ENCODE peak calls at places on chromosome 14, in four cellular contexts. One of them, this sample, is unnamed.
A peak's percentile ranks its signal among the peaks of the same experiment; 100 is the strongest.

GRCh38 chr14:44657688-44658388 is 150.8 kb upstream of the FSCB start:
- DNase-seq in mammary epithelial cell: peak; percentile 1
- DNase-seq in suprapubic skin: no peak
- DNase-seq in esophagus squamous epithelium: no peak
- DNase-seq in this sample: no peak

GRCh38 chr14:65750906-65751305 is 338.4 kb downstream of the FUT8 start:
- DNase-seq in mammary epithelial cell: no peak
- DNase-seq in suprapubic skin: no peak
- DNase-seq in esophagus squamous epithelium: no peak
- DNase-seq in this sample: no peak

GRCh38 chr14:104435147-104436046 is 144.2 kb upstream of the C14orf180 start:
- DNase-seq in mammary epithelial cell: no peak
- DNase-seq in suprapubic skin: peak; percentile 75
- DNase-seq in esophagus squamous epithelium: no peak
- DNase-seq in this sample: no peak

GRCh38 chr14:22918519-22918808 is 485 bp downstream of the RBM23 start:
- DNase-seq in mammary epithelial cell: peak; percentile 30
- DNase-seq in suprapubic skin: no peak
- DNase-seq in esophagus squamous epithelium: no peak
- DNase-seq in this sample: no peak

GRCh38 chr14:68099348-68100045 is 279.9 kb downstream of the RAD51B start:
- DNase-seq in mammary epithelial cell: no peak
- DNase-seq in suprapubic skin: no peak
- DNase-seq in esophagus squamous epithelium: no peak
- DNase-seq in this sample: no peak

GRCh38 chr14:100803694-100804075 is 22.2 kb upstream of the MEG3 start:
- DNase-seq in mammary epithelial cell: no peak
- DNase-seq in suprapubic skin: no peak
- DNase-seq in esophagus squamous epithelium: no peak
- DNase-seq in this sample: no peak

GRCh38 chr14:24232645-24233537 is at the start of gene GMPR2:
- DNase-seq in mammary epithelial cell: no peak
- DNase-seq in suprapubic skin: no peak
- DNase-seq in esophagus squamous epithelium: no peak
- DNase-seq in this sample: peak; percentile 58

GRCh38 chr14:104171029-104171697 is 32.8 kb downstream of the KIF26A start:
- DNase-seq in mammary epithelial cell: peak; percentile 35
- DNase-seq in suprapubic skin: no peak
- DNase-seq in esophagus squamous epithelium: no peak
- DNase-seq in this sample: no peak

GRCh38 chr14:76272349-76272748 is 103.6 kb upstream of the ESRRB start:
- DNase-seq in mammary epithelial cell: no peak
- DNase-seq in suprapubic skin: no peak
- DNase-seq in esophagus squamous epithelium: no peak
- DNase-seq in this sample: no peak

GRCh38 chr14:77268989-77269595 is 1.9 kb downstream of the NGB start:
- DNase-seq in mammary epithelial cell: peak; percentile 72
- DNase-seq in suprapubic skin: no peak
- DNase-seq in esophagus squamous epithelium: no peak
- DNase-seq in this sample: no peak

GRCh38 chr14:74014299-74014698 is 4.8 kb downstream of the ENTPD5 start:
- DNase-seq in mammary epithelial cell: no peak
- DNase-seq in suprapubic skin: no peak
- DNase-seq in esophagus squamous epithelium: no peak
- DNase-seq in this sample: no peak

GRCh38 chr14:47675239-47675488 is 241 bp downstream of the MDGA2 start:
- DNase-seq in mammary epithelial cell: peak; percentile 0
- DNase-seq in suprapubic skin: no peak
- DNase-seq in esophagus squamous epithelium: no peak
- DNase-seq in this sample: no peak

GRCh38 chr14:62592877-62593276 is 452.4 kb downstream of the KCNH5 start:
- DNase-seq in mammary epithelial cell: peak; percentile 62
- DNase-seq in suprapubic skin: no peak
- DNase-seq in esophagus squamous epithelium: no peak
- DNase-seq in this sample: no peak

GRCh38 chr14:51716610-51717009 is 64.9 kb downstream of the FRMD6 start:
- DNase-seq in mammary epithelial cell: peak; percentile 48
- DNase-seq in suprapubic skin: no peak
- DNase-seq in esophagus squamous epithelium: no peak
- DNase-seq in this sample: no peak

GRCh38 chr14:90970167-90970600 is 90.3 kb downstream of the RPS6KA5 start:
- DNase-seq in mammary epithelial cell: peak; percentile 50
- DNase-seq in suprapubic skin: no peak
- DNase-seq in esophagus squamous epithelium: no peak
- DNase-seq in this sample: no peak

GRCh38 chr14:24277606-24278321 is 6.4 kb upstream of the RABGGTA start:
- DNase-seq in mammary epithelial cell: no peak
- DNase-seq in suprapubic skin: no peak
- DNase-seq in esophagus squamous epithelium: no peak
- DNase-seq in this sample: no peak

GRCh38 chr14:58738189-58738836 is 100.6 kb downstream of the DACT1 start:
- DNase-seq in mammary epithelial cell: peak; percentile 81
- DNase-seq in suprapubic skin: no peak
- DNase-seq in esophagus squamous epithelium: no peak
- DNase-seq in this sample: no peak

GRCh38 chr14:95998656-95999055 is 40.5 kb upstream of the C14orf132 start:
- DNase-seq in mammary epithelial cell: no peak
- DNase-seq in suprapubic skin: no peak
- DNase-seq in esophagus squamous epithelium: no peak
- DNase-seq in this sample: no peak

GRCh38 chr14:78927261-78927660 is 757.1 kb downstream of the NRXN3 start:
- DNase-seq in mammary epithelial cell: no peak
- DNase-seq in suprapubic skin: no peak
- DNase-seq in esophagus squamous epithelium: no peak
- DNase-seq in this sample: no peak

GRCh38 chr14:95467657-95468056 is 48.8 kb downstream of the SYNE3 start:
- DNase-seq in mammary epithelial cell: no peak
- DNase-seq in suprapubic skin: no peak
- DNase-seq in esophagus squamous epithelium: no peak
- DNase-seq in this sample: no peak

GRCh38 chr14:103867523-103867953 is 20.2 kb upstream of the PPP1R13B start:
- DNase-seq in mammary epithelial cell: peak; percentile 70
- DNase-seq in suprapubic skin: no peak
- DNase-seq in esophagus squamous epithelium: no peak
- DNase-seq in this sample: no peak

GRCh38 chr14:30223966-30224365 is 296.3 kb upstream of the PRKD1 start:
- DNase-seq in mammary epithelial cell: no peak
- DNase-seq in suprapubic skin: no peak
- DNase-seq in esophagus squamous epithelium: no peak
- DNase-seq in this sample: no peak

GRCh38 chr14:61438860-61439765 is 117.7 kb downstream of the PRKCH start:
- DNase-seq in mammary epithelial cell: peak; percentile 43
- DNase-seq in suprapubic skin: no peak
- DNase-seq in esophagus squamous epithelium: no peak
- DNase-seq in this sample: no peak

GRCh38 chr14:21063479-21063878 is 5.9 kb downstream of the RNASE8 start:
- DNase-seq in mammary epithelial cell: no peak
- DNase-seq in suprapubic skin: no peak
- DNase-seq in esophagus squamous epithelium: no peak
- DNase-seq in this sample: no peak

GRCh38 chr14:79062226-79062625 is 892.1 kb downstream of the NRXN3 start:
- DNase-seq in mammary epithelial cell: no peak
- DNase-seq in suprapubic skin: no peak
- DNase-seq in esophagus squamous epithelium: no peak
- DNase-seq in this sample: no peak

GRCh38 chr14:76761198-76761848 is at the start of gene VASH1:
- DNase-seq in mammary epithelial cell: peak; percentile 60
- DNase-seq in suprapubic skin: peak; percentile 81
- DNase-seq in esophagus squamous epithelium: no peak
- DNase-seq in this sample: no peak

GRCh38 chr14:55731881-55732498 is 152.0 kb downstream of the KTN1 start:
- DNase-seq in mammary epithelial cell: no peak
- DNase-seq in suprapubic skin: no peak
- DNase-seq in esophagus squamous epithelium: no peak
- DNase-seq in this sample: no peak

GRCh38 chr14:75252254-75252837 is 26.3 kb upstream of the FOS start:
- DNase-seq in mammary epithelial cell: peak; percentile 63
- DNase-seq in suprapubic skin: no peak
- DNase-seq in esophagus squamous epithelium: no peak
- DNase-seq in this sample: no peak

GRCh38 chr14:75361751-75362433 is 65.9 kb upstream of the JDP2 start:
- DNase-seq in mammary epithelial cell: no peak
- DNase-seq in suprapubic skin: no peak
- DNase-seq in esophagus squamous epithelium: no peak
- DNase-seq in this sample: no peak

GRCh38 chr14:70602254-70602653 is 1.8 kb upstream of the MED6 start:
- DNase-seq in mammary epithelial cell: no peak
- DNase-seq in suprapubic skin: no peak
- DNase-seq in esophagus squamous epithelium: no peak
- DNase-seq in this sample: no peak

GRCh38 chr14:89736866-89737265 is 217.7 kb downstream of the EFCAB11 start:
- DNase-seq in mammary epithelial cell: no peak
- DNase-seq in suprapubic skin: no peak
- DNase-seq in esophagus squamous epithelium: no peak
- DNase-seq in this sample: no peak

GRCh38 chr14:68977137-68977740 is 1.9 kb downstream of the ACTN1 start:
- DNase-seq in mammary epithelial cell: no peak
- DNase-seq in suprapubic skin: no peak
- DNase-seq in esophagus squamous epithelium: no peak
- DNase-seq in this sample: no peak

GRCh38 chr14:90573385-90574105 is 176.7 kb downstream of the CALM1 start:
- DNase-seq in mammary epithelial cell: no peak
- DNase-seq in suprapubic skin: no peak
- DNase-seq in esophagus squamous epithelium: no peak
- DNase-seq in this sample: no peak

GRCh38 chr14:75794615-75795038 is 133.6 kb downstream of the TTLL5 start:
- DNase-seq in mammary epithelial cell: peak; percentile 42
- DNase-seq in suprapubic skin: no peak
- DNase-seq in esophagus squamous epithelium: no peak
- DNase-seq in this sample: no peak

GRCh38 chr14:34365309-34365915 is 96.6 kb downstream of the SPTSSA start:
- DNase-seq in mammary epithelial cell: no peak
- DNase-seq in suprapubic skin: no peak
- DNase-seq in esophagus squamous epithelium: no peak
- DNase-seq in this sample: no peak
- TF ChIP-seq CTCF in mammary epithelial cell: peak; percentile 42
- TF ChIP-seq CTCF in suprapubic skin: no peak
- TF ChIP-seq CTCF in esophagus squamous epithelium: no peak
- TF ChIP-seq CTCF in this sample: no peak

GRCh38 chr14:106372870-106373657 is 846.7 kb downstream of the TMEM121 start:
- DNase-seq in mammary epithelial cell: no peak
- DNase-seq in suprapubic skin: no peak
- DNase-seq in esophagus squamous epithelium: no peak
- DNase-seq in this sample: no peak
- TF ChIP-seq CTCF in mammary epithelial cell: peak; percentile 61
- TF ChIP-seq CTCF in suprapubic skin: no peak
- TF ChIP-seq CTCF in esophagus squamous epithelium: peak; percentile 52
- TF ChIP-seq CTCF in this sample: no peak

GRCh38 chr14:99231850-99232401 is 40.1 kb downstream of the BCL11B start:
- DNase-seq in mammary epithelial cell: no peak
- DNase-seq in suprapubic skin: no peak
- DNase-seq in esophagus squamous epithelium: no peak
- DNase-seq in this sample: no peak
- TF ChIP-seq CTCF in mammary epithelial cell: no peak
- TF ChIP-seq CTCF in suprapubic skin: no peak
- TF ChIP-seq CTCF in esophagus squamous epithelium: no peak
- TF ChIP-seq CTCF in this sample: no peak

GRCh38 chr14:31386271-31386670 is 34.1 kb downstream of the HEATR5A start:
- DNase-seq in mammary epithelial cell: no peak
- DNase-seq in suprapubic skin: no peak
- DNase-seq in esophagus squamous epithelium: no peak
- DNase-seq in this sample: no peak

GRCh38 chr14:31391473-31391872 is 28.9 kb downstream of the HEATR5A start:
- DNase-seq in mammary epithelial cell: no peak
- DNase-seq in suprapubic skin: no peak
- DNase-seq in esophagus squamous epithelium: no peak
- DNase-seq in this sample: no peak

GRCh38 chr14:31388687-31389413 is 31.5 kb downstream of the HEATR5A start:
- DNase-seq in mammary epithelial cell: no peak
- DNase-seq in suprapubic skin: no peak
- DNase-seq in esophagus squamous epithelium: no peak
- DNase-seq in this sample: no peak

GRCh38 chr14:31389947-31390346 is 30.4 kb downstream of the HEATR5A start:
- DNase-seq in mammary epithelial cell: no peak
- DNase-seq in suprapubic skin: no peak
- DNase-seq in esophagus squamous epithelium: no peak
- DNase-seq in this sample: no peak

DNA sequence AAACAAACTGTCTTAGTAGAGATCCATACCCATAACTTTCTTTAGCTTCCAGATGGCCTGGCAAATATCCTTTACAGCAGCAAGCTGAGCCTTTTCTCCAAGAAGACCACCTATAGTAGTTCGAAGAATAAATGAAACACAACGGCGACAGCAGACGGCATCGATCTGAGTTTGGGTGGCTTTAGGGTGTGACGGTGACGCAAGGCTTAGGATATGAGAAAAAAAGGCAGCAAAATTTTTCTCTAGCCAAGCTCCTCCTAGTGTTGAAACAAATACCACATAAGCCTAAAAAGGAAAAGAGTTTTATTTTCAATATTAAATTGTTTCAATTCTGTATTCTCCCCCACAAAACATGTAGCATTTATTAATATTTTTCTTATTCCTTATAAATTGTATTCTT is 33.3 kb downstream of the HEATR5A start:
- DNase-seq in mammary epithelial cell: no peak
- DNase-seq in suprapubic skin: no peak
- DNase-seq in esophagus squamous epithelium: no peak
- DNase-seq in this sample: no peak
- TF ChIP-seq CTCF in mammary epithelial cell: no peak
- TF ChIP-seq CTCF in suprapubic skin: no peak
- TF ChIP-seq CTCF in esophagus squamous epithelium: no peak
- TF ChIP-seq CTCF in this sample: no peak